ENCODE peak calls at places on chromosomes 11 and 22, in six cellular contexts. One of them, this sample, is unnamed.

GRCh38 chr11:78419327-78419726 is 1.7 kb upstream of the GAB2 start:
- DNase-seq in T-helper 17 cell: no peak
- DNase-seq in adipocyte: peak
- DNase-seq in dermis blood vessel endothelial cell: peak
- DNase-seq in hepatic stellate cell: peak
- DNase-seq in endothelial cell: no peak
- DNase-seq in this sample: no peak

GRCh38 chr11:111602865-111603632 is 800 bp downstream of the SIK2 start:
- DNase-seq in T-helper 17 cell: peak
- DNase-seq in adipocyte: peak
- DNase-seq in dermis blood vessel endothelial cell: peak
- DNase-seq in hepatic stellate cell: peak
- DNase-seq in endothelial cell: no peak
- DNase-seq in this sample: peak

GRCh38 chr22:42194104-42194851 is 63.7 kb upstream of the CYP2D6 start:
- DNase-seq in T-helper 17 cell: no peak
- DNase-seq in adipocyte: no peak
- DNase-seq in dermis blood vessel endothelial cell: no peak
- DNase-seq in hepatic stellate cell: no peak
- DNase-seq in endothelial cell: no peak
- DNase-seq in this sample: no peak

GRCh38 chr11:102577182-102577581 is 46.6 kb upstream of the MMP7 start:
- DNase-seq in T-helper 17 cell: no peak
- DNase-seq in adipocyte: no peak
- DNase-seq in dermis blood vessel endothelial cell: no peak
- DNase-seq in hepatic stellate cell: no peak
- DNase-seq in endothelial cell: no peak
- DNase-seq in this sample: no peak

GRCh38 chr11:122778148-122778547 is 60.2 kb upstream of the CRTAM start:
- DNase-seq in T-helper 17 cell: no peak
- DNase-seq in adipocyte: no peak
- DNase-seq in dermis blood vessel endothelial cell: peak
- DNase-seq in hepatic stellate cell: no peak
- DNase-seq in endothelial cell: no peak
- DNase-seq in this sample: no peak

GRCh38 chr11:114082767-114083181 is 23.3 kb downstream of the ZBTB16 start:
- DNase-seq in T-helper 17 cell: no peak
- DNase-seq in adipocyte: no peak
- DNase-seq in dermis blood vessel endothelial cell: no peak
- DNase-seq in hepatic stellate cell: no peak
- DNase-seq in endothelial cell: no peak
- DNase-seq in this sample: peak

GRCh38 chr22:39343259-39344045 is 6.3 kb upstream of the SYNGR1 start:
- DNase-seq in T-helper 17 cell: no peak
- DNase-seq in adipocyte: peak
- DNase-seq in dermis blood vessel endothelial cell: peak
- DNase-seq in hepatic stellate cell: peak
- DNase-seq in endothelial cell: peak
- DNase-seq in this sample: peak

GRCh38 chr22:26462971-26463661 is 20.5 kb downstream of the HPS4 start:
- DNase-seq in T-helper 17 cell: no peak
- DNase-seq in adipocyte: no peak
- DNase-seq in dermis blood vessel endothelial cell: no peak
- DNase-seq in hepatic stellate cell: no peak
- DNase-seq in endothelial cell: no peak
- DNase-seq in this sample: no peak

GRCh38 chr11:60866911-60867870 is at the start of gene ZP1:
- DNase-seq in T-helper 17 cell: no peak
- DNase-seq in adipocyte: no peak
- DNase-seq in dermis blood vessel endothelial cell: no peak
- DNase-seq in hepatic stellate cell: no peak
- DNase-seq in endothelial cell: no peak
- DNase-seq in this sample: no peak

GRCh38 chr22:42711895-42712837 is 8.5 kb downstream of the A4GALT start:
- DNase-seq in T-helper 17 cell: no peak
- DNase-seq in adipocyte: no peak
- DNase-seq in dermis blood vessel endothelial cell: no peak
- DNase-seq in hepatic stellate cell: no peak
- DNase-seq in endothelial cell: no peak
- DNase-seq in this sample: no peak

GRCh38 chr11:134386945-134387344 is 25.1 kb downstream of the B3GAT1 start:
- DNase-seq in T-helper 17 cell: no peak
- DNase-seq in adipocyte: no peak
- DNase-seq in dermis blood vessel endothelial cell: no peak
- DNase-seq in hepatic stellate cell: no peak
- DNase-seq in endothelial cell: no peak
- DNase-seq in this sample: no peak

GRCh38 chr22:38788016-38788415 is 5.9 kb downstream of the DNAL4 start:
- DNase-seq in T-helper 17 cell: no peak
- DNase-seq in adipocyte: peak
- DNase-seq in dermis blood vessel endothelial cell: peak
- DNase-seq in hepatic stellate cell: no peak
- DNase-seq in endothelial cell: no peak
- DNase-seq in this sample: no peak

GRCh38 chr22:39363751-39364484 is 14.1 kb downstream of the SYNGR1 start:
- DNase-seq in T-helper 17 cell: no peak
- DNase-seq in adipocyte: no peak
- DNase-seq in dermis blood vessel endothelial cell: no peak
- DNase-seq in hepatic stellate cell: no peak
- DNase-seq in endothelial cell: no peak
- DNase-seq in this sample: no peak

GRCh38 chr11:89583580-89583979 is 92.4 kb upstream of the NOX4 start:
- DNase-seq in T-helper 17 cell: no peak
- DNase-seq in adipocyte: no peak
- DNase-seq in dermis blood vessel endothelial cell: no peak
- DNase-seq in hepatic stellate cell: no peak
- DNase-seq in endothelial cell: no peak
- DNase-seq in this sample: no peak

GRCh38 chr22:27651486-27651885 is 150.1 kb downstream of the MN1 start:
- DNase-seq in T-helper 17 cell: no peak
- DNase-seq in adipocyte: peak
- DNase-seq in dermis blood vessel endothelial cell: no peak
- DNase-seq in hepatic stellate cell: no peak
- DNase-seq in endothelial cell: no peak
- DNase-seq in this sample: no peak

This sample was measured in HuH-7.